ENCODE peak calls at places on chromosome 13, in four cellular contexts. J is HFF-Myc; N is effector memory CD4-positive, alpha-beta T cell; Q is thyroid gland. R is an unnamed sample.

GRCh38 chr13:82636119-82636518 is 1246.2 kb downstream of the SLITRK1 start:
- DNase-seq in J (no peak), N (no peak), Q (no peak), R (peak)

GRCh38 chr13:33186851-33187250 is 98.7 kb downstream of the STARD13 start:
- DNase-seq in J (no peak), N (no peak), Q (no peak), R (peak)

GRCh38 chr13:61247149-61247936 is 168.3 kb downstream of the PCDH20 start:
- DNase-seq in J (no peak), N (no peak), Q (no peak), R (peak)

GRCh38 chr13:79725841-79726240 is 244.9 kb downstream of the NDFIP2 start:
- DNase-seq in J (no peak), N (no peak), Q (no peak), R (no peak)

GRCh38 chr13:65638572-65639168 is 1591.5 kb downstream of the PCDH9 start:
- DNase-seq in J (peak), N (no peak), Q (no peak), R (peak)

GRCh38 chr13:91154954-91155353 is 192.5 kb upstream of the MIR17HG start:
- DNase-seq in J (no peak), N (no peak), Q (no peak), R (peak)

GRCh38 chr13:77325371-77325941 is 1.4 kb downstream of the MYCBP2 start:
- DNase-seq in J (no peak), N (no peak), Q (no peak), R (peak)

GRCh38 chr13:53499551-53499950 is 470.9 kb downstream of the OLFM4 start:
- DNase-seq in J (no peak), N (no peak), Q (no peak), R (no peak)

GRCh38 chr13:95624020-95624419 is 20.5 kb downstream of the DZIP1 start:
- DNase-seq in J (no peak), N (peak), Q (no peak), R (peak)

GRCh38 chr13:109156181-109156935 is 526.9 kb downstream of the MYO16 start:
- DNase-seq in J (peak), N (no peak), Q (peak), R (no peak)

GRCh38 chr13:39415403-39415802 is 187.6 kb downstream of the LHFPL6 start:
- DNase-seq in J (peak), N (no peak), Q (peak), R (peak)

GRCh38 chr13:108560092-108560491 is 69.3 kb upstream of the MYO16 start:
- DNase-seq in J (no peak), N (no peak), Q (no peak), R (no peak)

GRCh38 chr13:41313659-41314197 is 2.7 kb downstream of the NAA16 start:
- DNase-seq in J (no peak), N (no peak), Q (no peak), R (no peak)
- H3K4me3 ChIP-seq in J (peak), N (no peak), Q (no peak), R (no peak)

GRCh38 chr13:45305079-45305478 is 35.9 kb downstream of the TPT1 start:
- DNase-seq in J (no peak), N (no peak), Q (no peak), R (no peak)
- H3K4me3 ChIP-seq in J (no peak), N (no peak), Q (no peak), R (no peak)

DNA sequence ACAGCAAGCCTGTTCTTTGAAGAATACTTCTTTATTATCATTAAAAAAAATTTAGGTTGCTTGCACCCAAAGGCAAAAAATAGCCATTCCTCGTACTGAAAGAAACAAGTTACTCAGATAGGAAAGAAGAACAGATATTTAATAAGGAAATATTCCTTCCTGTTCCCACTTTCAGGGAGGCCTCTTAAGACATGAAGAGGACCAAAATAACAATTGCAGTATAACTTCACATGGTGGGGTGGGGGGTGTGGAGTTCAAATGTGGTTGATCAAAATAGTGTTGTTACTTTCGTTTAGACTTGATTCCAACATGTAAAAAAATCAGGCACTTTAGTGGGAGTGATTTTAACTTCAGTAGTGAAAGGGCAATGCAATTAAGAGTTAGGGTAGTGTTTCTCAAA is 3.6 kb downstream of the RGCC start:
- DNase-seq in J (no peak), N (no peak), Q (no peak), R (no peak)
- H3K4me3 ChIP-seq in J (no peak), N (peak), Q (no peak), R (no peak)

GRCh38 chr13:20749377-20749776 is 24.4 kb downstream of the EEF1AKMT1 start:
- DNase-seq in J (no peak), N (no peak), Q (no peak), R (no peak)
- H3K4me3 ChIP-seq in J (no peak), N (no peak), Q (no peak), R (no peak)

DNA sequence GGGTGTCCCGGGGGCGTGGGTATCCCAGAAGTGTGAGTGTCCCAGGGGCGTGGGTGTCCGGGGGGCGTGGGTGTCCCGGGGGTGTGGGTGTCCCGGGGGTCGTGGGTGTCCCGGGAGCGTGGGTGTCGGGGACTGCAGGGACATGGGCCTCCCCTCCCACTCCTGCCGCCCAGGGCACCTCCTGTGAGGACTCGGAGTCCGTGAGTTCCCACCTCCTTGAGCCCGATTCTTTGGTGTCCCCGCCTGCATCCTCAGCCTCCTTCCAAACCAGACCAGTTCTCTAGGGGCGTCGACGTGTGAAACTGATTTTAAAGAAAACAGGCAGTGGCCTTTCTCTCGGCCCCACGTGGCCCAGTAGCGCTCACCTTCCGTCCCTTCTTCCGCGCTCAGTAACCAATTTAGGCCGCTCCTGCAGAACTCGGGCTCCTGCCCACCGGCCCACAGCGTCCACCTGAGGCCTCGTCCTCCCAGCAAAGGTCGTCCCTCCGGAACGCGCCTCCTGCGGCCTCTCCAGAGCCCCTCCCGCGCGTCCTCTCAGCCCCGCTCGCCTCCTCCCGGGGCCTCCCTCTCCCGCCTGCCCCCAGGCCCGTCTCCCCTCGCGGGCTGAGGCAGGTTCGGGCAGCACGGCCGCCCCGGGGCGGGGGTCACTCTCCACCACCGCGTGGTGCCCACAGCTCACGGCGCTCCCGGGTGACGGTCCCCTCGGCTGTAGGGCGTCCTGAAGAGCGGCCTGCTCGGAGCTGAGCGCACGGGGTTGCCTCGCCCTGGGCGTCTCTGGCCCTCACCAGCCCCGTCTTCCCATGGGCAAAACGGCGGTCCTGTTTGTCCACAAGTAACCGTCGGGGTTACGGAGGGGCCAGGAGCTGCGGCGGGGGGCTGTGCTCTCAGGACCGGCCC is 3.8 kb downstream of the F7 start:
- DNase-seq in J (no peak), N (no peak), Q (no peak), R (no peak)
- H3K4me3 ChIP-seq in J (no peak), N (peak), Q (no peak), R (no peak)

GRCh38 chr13:25300861-25301346 is 521 bp upstream of the NUP58 start:
- DNase-seq in J (no peak), N (peak), Q (peak), R (no peak)
- H3K4me3 ChIP-seq in J (peak), N (peak), Q (peak), R (peak)

GRCh38 chr13:114015111-114015551 is 41.3 kb upstream of the C13orf46 start:
- DNase-seq in J (no peak), N (no peak), Q (peak), R (no peak)
- H3K4me3 ChIP-seq in J (no peak), N (no peak), Q (no peak), R (no peak)

GRCh38 chr13:35860661-35861060 is 270.5 kb downstream of the DCLK1 start:
- DNase-seq in J (no peak), N (no peak), Q (no peak), R (no peak)

GRCh38 chr13:35859981-35860380 is 271.2 kb downstream of the DCLK1 start:
- DNase-seq in J (no peak), N (no peak), Q (no peak), R (no peak)

GRCh38 chr13:35856721-35857346 is 274.3 kb downstream of the DCLK1 start:
- DNase-seq in J (no peak), N (no peak), Q (no peak), R (no peak)

GRCh38 chr13:35857769-35858168 is 273.4 kb downstream of the DCLK1 start:
- DNase-seq in J (no peak), N (no peak), Q (no peak), R (no peak)

GRCh38 chr13:35858665-35859064 is 272.5 kb downstream of the DCLK1 start:
- DNase-seq in J (no peak), N (no peak), Q (no peak), R (no peak)
- H3K4me3 ChIP-seq in J (no peak), N (no peak), Q (no peak), R (no peak)

GRCh38 chr13:32035701-32036100 is 4.1 kb downstream of the FRY start:
- DNase-seq in J (no peak), N (no peak), Q (no peak), R (no peak)

GRCh38 chr13:32031025-32031814 is at the start of gene FRY:
- DNase-seq in J (peak), N (peak), Q (peak), R (peak)

GRCh38 chr13:32031815-32032345 is 306 bp downstream of the FRY start:
- DNase-seq in J (no peak), N (no peak), Q (no peak), R (no peak)

GRCh38 chr13:32033744-32034143 is 2.2 kb downstream of the FRY start:
- DNase-seq in J (no peak), N (no peak), Q (no peak), R (no peak)

GRCh38 chr13:32032780-32033179 is 1.2 kb downstream of the FRY start:
- DNase-seq in J (no peak), N (no peak), Q (no peak), R (no peak)
- H3K4me3 ChIP-seq in J (peak), N (no peak), Q (no peak), R (peak)

DNA sequence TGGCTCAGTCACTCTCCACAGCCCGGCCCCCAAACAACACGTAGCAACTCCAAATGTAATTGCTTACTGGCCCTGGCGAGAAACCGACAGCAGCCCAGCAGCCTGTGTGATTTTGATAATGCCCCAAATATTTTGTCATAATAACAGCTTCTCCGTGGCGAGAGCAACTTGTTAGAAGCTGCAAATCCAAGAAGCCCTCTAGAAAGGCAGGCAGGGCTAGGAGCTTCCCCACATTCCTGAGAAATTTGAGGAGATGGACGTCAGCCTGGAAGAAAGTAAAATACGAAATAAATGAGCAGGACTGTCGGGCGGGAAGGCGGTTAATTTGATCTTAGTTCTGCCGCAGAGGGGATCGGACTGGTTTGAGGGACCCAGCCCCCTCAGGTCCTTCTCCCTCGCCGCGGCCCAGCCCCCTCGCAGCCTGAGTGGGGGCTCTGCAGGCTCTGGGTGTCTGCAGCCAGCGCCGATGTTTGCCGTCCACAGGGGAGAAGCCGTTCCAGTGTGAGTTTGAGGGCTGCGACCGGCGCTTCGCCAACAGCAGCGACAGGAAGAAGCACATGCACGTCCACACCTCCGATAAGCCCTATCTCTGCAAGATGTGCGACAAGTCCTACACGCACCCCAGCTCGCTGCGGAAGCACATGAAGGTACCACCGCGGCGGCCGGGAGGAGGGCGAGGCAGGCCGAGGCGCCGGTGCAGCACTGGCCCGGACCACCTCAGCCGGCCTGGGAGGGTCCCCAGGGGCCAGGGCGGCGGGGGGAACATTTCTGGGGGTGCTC is 3.1 kb downstream of the ZIC2 start:
- DNase-seq in J (no peak), N (no peak), Q (no peak), R (peak)
- H3K4me3 ChIP-seq in J (no peak), N (no peak), Q (no peak), R (peak)